ENCODE peak calls at places on chromosome 19, in eight cellular contexts. M, O, A, E, K, H, X and Y are unnamed samples.

GRCh38 chr19:51448011-51448744 is 10.1 kb downstream of the SIGLEC8 start:
- DNase-seq in M (no peak), O (no peak), A (no peak), E (no peak), K (no peak), H (no peak), X (no peak), Y (no peak)

GRCh38 chr19:49690656-49691242 is at the start of gene CPT1C:
- DNase-seq in M (no peak), O (peak), A (peak), E (peak), K (no peak), H (peak), X (peak), Y (peak)

GRCh38 chr19:14198384-14199376 is 7.3 kb downstream of the ADGRL1 start:
- DNase-seq in M (no peak), O (no peak), A (no peak), E (no peak), K (no peak), H (peak), X (no peak), Y (no peak)

GRCh38 chr19:7552781-7553180 is 17.3 kb downstream of the PNPLA6 start:
- DNase-seq in M (no peak), O (no peak), A (no peak), E (no peak), K (no peak), H (no peak), X (no peak), Y (no peak)

GRCh38 chr19:41646589-41647204 is 19.8 kb upstream of the CEACAM4 start:
- DNase-seq in M (no peak), O (no peak), A (no peak), E (peak), K (no peak), H (peak), X (no peak), Y (no peak)

GRCh38 chr19:17202249-17202648 is 12.9 kb upstream of the USE1 start:
- DNase-seq in M (no peak), O (peak), A (no peak), E (no peak), K (no peak), H (no peak), X (no peak), Y (no peak)

GRCh38 chr19:11265785-11266236 is 3.5 kb upstream of the DOCK6 start:
- DNase-seq in M (no peak), O (peak), A (no peak), E (no peak), K (no peak), H (no peak), X (peak), Y (no peak)

GRCh38 chr19:28700176-28700575 is 512.8 kb downstream of the UQCRFS1 start:
- DNase-seq in M (peak), O (no peak), A (no peak), E (no peak), K (no peak), H (peak), X (no peak), Y (no peak)

GRCh38 chr19:1942934-1943555 is 2.1 kb downstream of the CSNK1G2 start:
- DNase-seq in M (no peak), O (no peak), A (no peak), E (no peak), K (no peak), H (no peak), X (no peak), Y (no peak)

GRCh38 chr19:41548954-41549688 is 26.8 kb upstream of the CEACAM21 start:
- DNase-seq in M (no peak), O (peak), A (no peak), E (peak), K (no peak), H (peak), X (no peak), Y (no peak)

GRCh38 chr19:31315621-31316011 is 33.6 kb downstream of the TSHZ3 start:
- DNase-seq in M (no peak), O (no peak), A (no peak), E (no peak), K (no peak), H (no peak), X (no peak), Y (no peak)

GRCh38 chr19:9913237-9914000 is 22.9 kb downstream of the OLFM2 start:
- DNase-seq in M (no peak), O (peak), A (no peak), E (no peak), K (no peak), H (no peak), X (no peak), Y (no peak)

GRCh38 chr19:1074512-1075283 is 7.7 kb downstream of the ARHGAP45 start:
- DNase-seq in M (no peak), O (no peak), A (peak), E (peak), K (peak), H (no peak), X (peak), Y (peak)

GRCh38 chr19:6739390-6739883 is at the start of gene TRIP10:
- DNase-seq in M (no peak), O (peak), A (peak), E (peak), K (no peak), H (peak), X (peak), Y (peak)

GRCh38 chr19:10677796-10678195 is 23.4 kb upstream of the QTRT1 start:
- DNase-seq in M (no peak), O (no peak), A (no peak), E (no peak), K (no peak), H (no peak), X (peak), Y (no peak)

GRCh38 chr19:36686365-36687213 is 823 bp upstream of the ZNF567 start:
- DNase-seq in M (no peak), O (no peak), A (peak), E (no peak), K (no peak), H (peak), X (peak), Y (no peak)

GRCh38 chr19:51020988-51021651 is 1.6 kb upstream of the KLK10 start:
- DNase-seq in M (no peak), O (no peak), A (peak), E (no peak), K (no peak), H (peak), X (no peak), Y (peak)

GRCh38 chr19:8204961-8205360 is 4.2 kb upstream of the CERS4 start:
- DNase-seq in M (no peak), O (no peak), A (peak), E (no peak), K (no peak), H (no peak), X (no peak), Y (no peak)

GRCh38 chr19:47723573-47723923 is 10.3 kb downstream of the EHD2 start:
- DNase-seq in M (peak), O (peak), A (peak), E (no peak), K (no peak), H (peak), X (no peak), Y (no peak)

GRCh38 chr19:12034610-12035009 is 869 bp downstream of the ZNF433 start:
- DNase-seq in M (no peak), O (no peak), A (no peak), E (no peak), K (no peak), H (no peak), X (no peak), Y (no peak)

GRCh38 chr19:39193785-39194184 is 3.0 kb upstream of the NCCRP1 start:
- DNase-seq in M (no peak), O (peak), A (no peak), E (no peak), K (no peak), H (peak), X (peak), Y (no peak)

GRCh38 chr19:46850228-46851203 is at the start of gene AP2S1:
- DNase-seq in M (peak), O (peak), A (peak), E (peak), K (peak), H (peak), X (peak), Y (peak)

GRCh38 chr19:2474232-2475017 is 1.5 kb upstream of the GADD45B start:
- DNase-seq in M (no peak), O (peak), A (peak), E (peak), K (peak), H (peak), X (peak), Y (no peak)

GRCh38 chr19:50646074-50646807 is 3.0 kb upstream of the C19orf81 start:
- DNase-seq in M (peak), O (peak), A (no peak), E (no peak), K (no peak), H (peak), X (no peak), Y (no peak)

GRCh38 chr19:48654299-48655059 is 8.5 kb upstream of the CA11 start:
- DNase-seq in M (no peak), O (no peak), A (peak), E (no peak), K (no peak), H (no peak), X (no peak), Y (no peak)

GRCh38 chr19:57165846-57166245 is 1.4 kb downstream of the DUXA start:
- DNase-seq in M (no peak), O (no peak), A (no peak), E (no peak), K (no peak), H (no peak), X (no peak), Y (no peak)

GRCh38 chr19:7908078-7908699 is 4.5 kb downstream of the MAP2K7 start:
- DNase-seq in M (no peak), O (no peak), A (no peak), E (no peak), K (no peak), H (no peak), X (peak), Y (no peak)

GRCh38 chr19:20247016-20247683 is 80.1 kb downstream of the ZNF486 start:
- DNase-seq in M (no peak), O (peak), A (peak), E (peak), K (no peak), H (peak), X (no peak), Y (no peak)

GRCh38 chr19:45526143-45526542 is 18.9 kb downstream of the VASP start:
- DNase-seq in M (no peak), O (peak), A (peak), E (no peak), K (no peak), H (peak), X (no peak), Y (peak)